ENCODE peak calls at places on chromosomes 2 and 18, in four cellular contexts. M, C, V and F are unnamed samples.
A peak's percentile ranks its signal among the peaks of the same experiment; 100 is the strongest.

GRCh38 chr18:3447035-3447894 is 2.7 kb upstream of the TGIF1 start:
- DNase-seq in M (peak; percentile 66), C (peak; percentile 88), V (peak; percentile 77), F (peak; percentile 70)

GRCh38 chr2:112566104-112566503 is 18.3 kb upstream of the CHCHD5 start:
- DNase-seq in V (no peak), M (peak; percentile 16), C (no peak), F (no peak)

GRCh38 chr2:74735544-74735943 is 81.5 kb downstream of the SEMA4F start:
- DNase-seq in C (no peak), V (no peak), M (no peak), F (no peak)

GRCh38 chr2:169095631-169096105 is 26.3 kb downstream of the DHRS9 start:
- DNase-seq in M (peak; percentile 95), C (peak; percentile 97), V (no peak), F (peak; percentile 96)

GRCh38 chr2:62884514-62884913 is 166.1 kb upstream of the OTX1 start:
- DNase-seq in M (no peak), V (no peak), C (peak; percentile 13), F (no peak)

GRCh38 chr2:182366625-182367024 is 60.2 kb downstream of the PDE1A start:
- DNase-seq in C (peak; percentile 80), V (no peak), M (peak; percentile 92), F (peak; percentile 59)

GRCh38 chr2:10839813-10840212 is 27.2 kb upstream of the PDIA6 start:
- DNase-seq in C (peak; percentile 46), M (peak; percentile 8), V (no peak), F (peak; percentile 12)

GRCh38 chr2:128604045-128604444 is 285.4 kb upstream of the HS6ST1 start:
- DNase-seq in C (no peak), V (peak; percentile 33), M (no peak), F (no peak)

GRCh38 chr2:38284971-38285370 is 92.1 kb downstream of the ATL2 start:
- DNase-seq in V (no peak), C (no peak), M (no peak), F (no peak)

GRCh38 chr2:218960196-218961165 is 1.0 kb downstream of the CDK5R2 start:
- DNase-seq in V (no peak), C (no peak), M (no peak), F (no peak)
- H3K4me3 ChIP-seq in V (peak overlapping the region; percentile 37), C (peak overlapping the region; percentile 51), M (no peak overlapping the region), F (no peak overlapping the region)

DNA sequence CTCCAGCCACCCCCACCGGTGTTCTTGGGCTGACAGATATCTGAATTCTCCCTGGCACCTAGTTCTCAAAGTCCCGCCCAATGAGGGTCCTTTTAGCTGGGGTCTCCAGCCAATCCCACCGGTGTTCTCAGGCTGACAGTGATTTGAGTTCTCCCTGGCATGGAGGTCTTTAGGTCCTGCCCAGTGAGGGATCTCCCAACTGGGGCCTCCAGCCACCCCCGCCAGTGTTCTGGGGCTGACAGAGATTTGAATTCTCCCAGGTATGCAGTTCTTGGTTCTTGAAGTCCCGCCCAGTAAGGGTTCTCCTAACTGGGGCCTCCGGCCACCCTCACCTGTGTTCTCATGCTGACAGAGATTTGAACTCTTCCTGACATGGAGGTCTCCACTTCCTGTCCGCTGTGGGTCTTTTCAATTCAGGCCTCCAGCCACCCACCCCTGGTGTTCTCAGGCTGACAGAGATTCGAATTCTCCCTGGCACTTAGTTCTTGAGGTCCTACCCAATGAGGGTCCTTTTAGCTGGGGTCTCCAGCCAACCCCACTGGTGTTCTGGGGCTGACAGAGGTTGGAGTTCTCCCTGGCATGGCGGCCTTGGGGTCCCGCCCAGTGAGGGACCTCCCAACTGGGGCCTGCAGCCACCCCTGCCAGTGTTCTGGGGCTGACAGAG is 154.6 kb downstream of the ANKRD36 start:
- DNase-seq in V (peak; percentile 61), C (no peak), M (no peak), F (no peak)
- TF ChIP-seq CTCF in V (no peak), C (no peak), M (no peak), F (no peak)

GRCh38 chr18:7901657-7902056 is 334.5 kb downstream of the PTPRM start:
- DNase-seq in M (no peak), C (no peak), V (no peak), F (no peak)
- H3K4me3 ChIP-seq in M (no peak overlapping the region), C (no peak overlapping the region), V (no peak overlapping the region), F (no peak overlapping the region)

GRCh38 chr2:238952261-238952924 is 104.5 kb downstream of the TWIST2 start:
- DNase-seq in C (no peak), V (no peak), M (no peak), F (no peak)

GRCh38 chr2:238955648-238956531 is 108.0 kb downstream of the TWIST2 start:
- DNase-seq in C (no peak), M (peak; percentile 86), V (no peak), F (peak; percentile 19)

GRCh38 chr2:238950551-238950950 is 102.7 kb downstream of the TWIST2 start:
- DNase-seq in M (no peak), V (peak; percentile 52), C (no peak), F (no peak)

GRCh38 chr2:238956676-238957075 is 108.8 kb downstream of the TWIST2 start:
- DNase-seq in V (no peak), M (no peak), C (no peak), F (no peak)

DNA sequence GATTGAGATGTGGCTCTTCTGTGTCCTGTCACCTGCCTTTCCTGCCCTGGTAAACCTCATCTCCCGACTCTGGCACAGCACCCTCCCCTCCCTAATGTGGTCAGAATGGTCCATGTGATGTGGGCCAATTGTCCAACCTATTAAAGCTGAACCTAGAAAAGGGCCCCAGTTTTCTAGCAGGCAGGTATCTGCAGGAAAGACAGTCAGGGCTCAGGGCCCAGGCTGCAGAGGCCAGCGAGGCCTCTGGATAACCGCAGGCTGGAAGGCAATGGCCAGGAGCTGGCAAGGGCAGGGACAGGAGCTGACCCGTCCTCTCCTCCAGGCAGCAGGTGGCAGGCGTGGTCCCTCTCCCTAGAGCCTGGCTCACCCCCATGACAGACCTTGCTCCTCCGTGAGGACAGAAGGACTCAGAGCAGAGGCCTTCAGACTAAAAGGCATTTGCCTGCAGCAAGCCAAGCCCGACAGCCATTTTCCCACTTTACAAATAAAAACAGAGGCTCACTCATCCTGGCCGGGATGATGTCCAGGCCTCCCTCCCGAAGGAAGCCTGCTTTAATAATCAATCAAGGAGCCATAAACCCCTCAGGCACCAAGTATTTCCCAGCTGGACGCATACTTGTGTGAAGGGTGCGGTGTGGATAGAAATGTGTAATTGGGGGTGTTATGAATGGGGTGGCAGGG is 107.1 kb downstream of the TWIST2 start:
- DNase-seq in C (no peak), M (peak; percentile 68), V (no peak), F (peak; percentile 48)
- TF ChIP-seq CTCF in C (no peak), M (no peak), V (no peak), F (peak; percentile 7)

GRCh38 chr2:202051499-202052161 is 18.0 kb downstream of the FZD7 start:
- DNase-seq in C (peak; percentile 67), V (no peak), M (no peak), F (peak; percentile 56)
- H3K4me3 ChIP-seq in C (no peak overlapping the region), V (no peak overlapping the region), M (no peak overlapping the region), F (no peak overlapping the region)

DNA sequence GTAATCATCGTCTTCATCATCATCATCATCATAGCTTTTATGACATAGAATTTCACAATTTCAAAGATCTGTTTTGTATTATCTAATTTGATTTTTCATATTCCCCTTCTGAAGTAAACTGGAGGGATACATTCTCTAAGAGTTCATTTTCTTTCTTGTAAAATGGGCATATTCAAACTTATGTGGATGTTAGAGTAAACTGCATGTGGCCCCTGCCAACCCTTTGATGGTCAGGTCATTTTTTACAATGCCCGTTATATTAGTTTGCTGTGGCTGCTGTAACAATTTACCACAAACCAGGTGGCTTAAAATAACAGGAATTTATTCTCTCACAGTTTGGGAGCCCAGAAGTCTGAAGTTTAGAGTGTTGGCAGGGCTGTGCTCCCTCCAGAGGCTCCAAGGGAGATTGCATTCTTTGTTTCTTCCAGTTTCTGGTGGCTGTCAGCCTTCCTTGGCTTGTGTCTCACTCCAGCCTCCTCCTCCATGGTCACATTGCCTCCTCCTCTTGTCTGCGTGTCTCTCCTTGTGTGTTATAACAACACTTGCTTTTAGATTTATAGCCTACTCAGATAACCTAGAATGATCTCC is 127.5 kb upstream of the MMADHC start:
- DNase-seq in V (no peak), C (peak; percentile 72), M (peak; percentile 67), F (peak; percentile 50)
- TF ChIP-seq CTCF in V (peak; percentile 48), C (peak; percentile 84), M (peak; percentile 86), F (peak; percentile 78)

GRCh38 chr2:237473474-237474453 is 13.3 kb upstream of the MLPH start:
- DNase-seq in C (peak; percentile 64), M (peak; percentile 64), V (no peak), F (peak; percentile 88)
- H3K4me3 ChIP-seq in C (no peak overlapping the region), M (no peak overlapping the region), V (peak overlapping the region; percentile 88), F (no peak overlapping the region)

GRCh38 chr2:175004730-175004979 is 526 bp downstream of the CHN1 start:
- DNase-seq in M (no peak), V (no peak), C (no peak), F (no peak)

GRCh38 chr2:175003875-175004729 is 1.1 kb downstream of the CHN1 start:
- DNase-seq in V (no peak), C (no peak), M (no peak), F (peak; percentile 24)

GRCh38 chr2:175007510-175007909 is 2.3 kb upstream of the CHN1 start:
- DNase-seq in M (no peak), C (no peak), V (no peak), F (no peak)

GRCh38 chr2:175002547-175003274 is 2.5 kb downstream of the CHN1 start:
- DNase-seq in M (no peak), C (no peak), V (no peak), F (no peak)

DNA sequence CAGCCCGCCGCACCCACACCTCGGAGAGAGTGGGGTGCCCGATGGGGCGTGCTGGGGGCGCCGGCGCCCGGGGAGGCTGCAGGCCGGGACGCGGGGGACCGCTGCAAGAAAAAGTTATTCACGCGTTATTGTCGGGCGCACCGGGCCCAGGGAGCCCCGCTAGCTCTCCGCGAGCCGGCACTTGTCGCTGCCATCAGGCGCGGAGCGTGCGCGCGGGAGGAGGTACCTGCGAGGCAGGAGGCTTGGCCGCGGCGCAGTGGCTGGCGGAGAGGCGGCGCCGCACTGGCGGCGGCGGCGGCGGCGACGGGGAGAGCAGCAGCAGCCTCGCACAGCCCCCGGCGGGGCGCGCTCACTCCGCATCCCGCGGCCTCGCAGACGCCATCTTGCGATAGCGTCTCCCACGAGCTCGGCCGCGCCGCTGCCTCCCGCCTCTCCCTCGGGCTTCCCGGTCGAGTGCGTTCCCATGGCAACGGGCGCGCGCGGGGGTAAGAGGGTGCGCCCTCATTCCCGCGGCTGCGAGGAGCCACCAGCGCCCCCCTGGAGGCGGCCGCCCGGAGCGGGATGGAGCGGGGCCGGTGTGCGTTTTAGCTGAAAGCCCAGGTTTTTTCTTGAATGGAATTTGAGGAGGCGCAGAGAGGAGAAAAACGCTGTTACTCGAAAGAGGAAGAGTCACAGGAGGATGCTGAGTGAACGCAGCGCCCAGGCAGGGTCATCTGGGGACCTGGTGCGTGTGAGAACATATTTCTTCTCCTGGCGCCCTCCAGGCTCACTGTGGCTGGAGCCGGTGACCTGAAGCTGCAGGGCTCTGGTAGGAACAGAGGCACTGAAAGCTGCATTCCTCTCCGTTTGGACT is at the start of gene CHN1:
- DNase-seq in C (peak; percentile 55), V (peak; percentile 80), M (peak; percentile 54), F (peak; percentile 64)
- TF ChIP-seq CTCF in C (peak; percentile 9), V (no peak), M (no peak), F (no peak)